ENCODE peak calls at places on chromosomes 5 and 9, in four cellular contexts. K is NCI-H510A treated with DMSO at 0.1 percent for 48 hours, T is A549, B is ELF-1. G is an unnamed sample.

GRCh38 chr5:78291687-78292086 is 2.8 kb downstream of the AP3B1 start:
- DNase-seq in K (no peak), T (no peak), B (no peak), G (no peak)

GRCh38 chr5:72093231-72093630 is 14.0 kb upstream of the MAP1B start:
- DNase-seq in K (no peak), T (no peak), B (no peak), G (no peak)

GRCh38 chr5:35246411-35246810 is 16.1 kb upstream of the PRLR start:
- DNase-seq in K (no peak), T (no peak), B (peak; percentile 57), G (no peak)

GRCh38 chr5:99243111-99243510 is 314.3 kb upstream of the CHD1 start:
- DNase-seq in K (no peak), T (no peak), B (no peak), G (no peak)

GRCh38 chr5:135559342-135559741 is 19.4 kb downstream of the CXCL14 start:
- DNase-seq in K (no peak), T (peak; percentile 44), B (peak; percentile 49), G (no peak)

GRCh38 chr5:102532126-102532525 is 33.3 kb upstream of the SLCO6A1 start:
- DNase-seq in K (no peak), T (no peak), B (no peak), G (no peak)

GRCh38 chr5:61489574-61489973 is 157.5 kb downstream of the ZSWIM6 start:
- DNase-seq in K (no peak), T (no peak), B (no peak), G (no peak)

GRCh38 chr5:14714706-14715105 is 50.2 kb downstream of the OTULIN start:
- DNase-seq in K (peak; percentile 94), T (no peak), B (no peak), G (peak; percentile 12)

GRCh38 chr5:6905883-6906282 is 192.7 kb downstream of the TENT4A start:
- DNase-seq in K (no peak), T (no peak), B (no peak), G (no peak)

GRCh38 chr9:131302244-131303075 is 12.9 kb downstream of the PLPP7 start:
- DNase-seq in K (no peak), T (no peak), B (no peak), G (no peak)

GRCh38 chr5:138351056-138351455 is 1.4 kb upstream of the KDM3B start:
- DNase-seq in K (no peak), T (no peak), B (no peak), G (no peak)

GRCh38 chr9:134635431-134636141 is 6.0 kb upstream of the COL5A1 start:
- DNase-seq in K (no peak), T (no peak), B (no peak), G (no peak)

GRCh38 chr5:174218162-174218561 is 172.7 kb downstream of the NSG2 start:
- DNase-seq in K (no peak), T (no peak), B (no peak), G (no peak)

GRCh38 chr9:120909904-120910303 is 16.7 kb downstream of the TRAF1 start:
- DNase-seq in K (no peak), T (no peak), B (no peak), G (no peak)

GRCh38 chr5:59683311-59683710 is 210.2 kb downstream of the PDE4D start:
- DNase-seq in K (no peak), T (no peak), B (no peak), G (no peak)

GRCh38 chr9:4689687-4690104 is 10.3 kb downstream of the CDC37L1 start:
- DNase-seq in K (no peak), T (no peak), B (no peak), G (no peak)

GRCh38 chr5:87594566-87594965 is 181.8 kb upstream of the CCNH start:
- DNase-seq in K (no peak), T (no peak), B (no peak), G (no peak)

GRCh38 chr5:161086456-161086855 is 234.4 kb upstream of the ATP10B start:
- DNase-seq in K (no peak), T (no peak), B (no peak), G (no peak)

GRCh38 chr5:179822444-179822990 is 1.8 kb downstream of the SQSTM1 start:
- DNase-seq in K (no peak), T (no peak), B (peak; percentile 16), G (no peak)

GRCh38 chr9:128787583-128788156 is 617 bp downstream of the TBC1D13 start:
- DNase-seq in K (no peak), T (peak; percentile 33), B (peak; percentile 10), G (no peak)

GRCh38 chr5:117455236-117456233 is 880.9 kb upstream of the SEMA6A start:
- DNase-seq in K (peak; percentile 22), T (no peak), B (peak; percentile 78), G (peak; percentile 84)

GRCh38 chr5:107809201-107810034 is 138.7 kb upstream of the EFNA5 start:
- DNase-seq in K (no peak), T (no peak), B (no peak), G (no peak)